ENCODE peak calls at places on chromosomes 13 and 19, in ten cellular contexts. V, E, K, O, I, C, S, J, M and U are unnamed samples.

GRCh38 chr19:48635263-48635965 is 1.8 kb downstream of the DBP start:
- DNase-seq in V (peak), E (peak), K (peak), O (peak), I (no peak), C (peak), S (peak), J (peak), M (peak), U (peak)

GRCh38 chr13:27419333-27419732 is 5.1 kb upstream of the GTF3A start:
- DNase-seq in V (peak), E (no peak), K (no peak), O (no peak), I (no peak), C (no peak), S (no peak), J (no peak), M (no peak), U (no peak)

GRCh38 chr13:71864094-71864980 is 2.7 kb downstream of the DACH1 start:
- DNase-seq in V (no peak), E (peak), K (no peak), O (peak), I (no peak), C (peak), S (no peak), J (peak), M (no peak), U (peak)

GRCh38 chr19:43765109-43765876 is 10.5 kb upstream of the SMG9 start:
- DNase-seq in V (peak), E (peak), K (no peak), O (peak), I (peak), C (peak), S (peak), J (no peak), M (peak), U (peak)

GRCh38 chr19:33303791-33304759 is 1.7 kb upstream of the CEBPA start:
- DNase-seq in V (no peak), E (peak), K (no peak), O (peak), I (peak), C (no peak), S (no peak), J (no peak), M (no peak), U (peak)

GRCh38 chr13:59774511-59774911 is 389.2 kb downstream of the DIAPH3 start:
- DNase-seq in V (no peak), E (no peak), K (no peak), O (no peak), I (peak), C (no peak), S (no peak), J (no peak), M (no peak), U (no peak)

GRCh38 chr19:12194827-12195500 is 32.1 kb downstream of the ZNF136 start:
- DNase-seq in V (peak), E (peak), K (no peak), O (peak), I (peak), C (no peak), S (peak), J (no peak), M (peak), U (peak)

GRCh38 chr19:35295792-35296462 is 4.0 kb downstream of the MAG start:
- DNase-seq in V (no peak), E (no peak), K (no peak), O (no peak), I (no peak), C (no peak), S (no peak), J (no peak), M (no peak), U (peak)

GRCh38 chr13:111880185-111880584 is 186.8 kb upstream of the SOX1 start:
- DNase-seq in V (no peak), E (no peak), K (no peak), O (no peak), I (no peak), C (no peak), S (no peak), J (no peak), M (no peak), U (no peak)

GRCh38 chr19:38830039-38830733 is 1.4 kb downstream of the ECH1 start:
- DNase-seq in V (no peak), E (no peak), K (no peak), O (no peak), I (peak), C (no peak), S (no peak), J (no peak), M (no peak), U (no peak)

GRCh38 chr13:68056816-68057710 is 826.9 kb upstream of the PCDH9 start:
- DNase-seq in V (no peak), E (no peak), K (no peak), O (peak), I (peak), C (no peak), S (no peak), J (peak), M (no peak), U (peak)

GRCh38 chr13:26946675-26947342 is 186.2 kb upstream of the GPR12 start:
- DNase-seq in V (peak), E (no peak), K (no peak), O (no peak), I (peak), C (no peak), S (no peak), J (peak), M (no peak), U (no peak)

GRCh38 chr13:71661921-71662320 is 205.1 kb downstream of the DACH1 start:
- DNase-seq in V (no peak), E (no peak), K (no peak), O (no peak), I (peak), C (no peak), S (no peak), J (no peak), M (no peak), U (no peak)

GRCh38 chr19:12117203-12117970 is 22.8 kb downstream of the ZNF20 start:
- DNase-seq in V (no peak), E (no peak), K (no peak), O (no peak), I (no peak), C (no peak), S (no peak), J (no peak), M (no peak), U (no peak)

GRCh38 chr13:113930711-113931637 is 42.9 kb downstream of the C13orf46 start:
- DNase-seq in V (no peak), E (no peak), K (no peak), O (peak), I (no peak), C (no peak), S (no peak), J (no peak), M (peak), U (no peak)

GRCh38 chr13:41610426-41610825 is 153.1 kb downstream of the RGCC start:
- DNase-seq in V (no peak), E (peak), K (peak), O (no peak), I (peak), C (peak), S (no peak), J (no peak), M (no peak), U (no peak)

GRCh38 chr19:39223703-39224279 is 19.7 kb upstream of the SYCN start:
- DNase-seq in V (peak), E (no peak), K (no peak), O (no peak), I (peak), C (peak), S (no peak), J (no peak), M (no peak), U (no peak)

GRCh38 chr19:32872391-32872790 is 2.8 kb upstream of the SLC7A9 start:
- DNase-seq in V (no peak), E (no peak), K (no peak), O (no peak), I (no peak), C (no peak), S (no peak), J (no peak), M (no peak), U (no peak)

GRCh38 chr19:954672-955494 is 29.0 kb downstream of the ARID3A start:
- DNase-seq in V (no peak), E (no peak), K (no peak), O (peak), I (no peak), C (no peak), S (no peak), J (no peak), M (no peak), U (peak)

GRCh38 chr13:105914637-105915036 is 620.8 kb downstream of the EFNB2 start:
- DNase-seq in V (no peak), E (no peak), K (no peak), O (no peak), I (peak), C (no peak), S (no peak), J (no peak), M (no peak), U (no peak)

GRCh38 chr19:1651548-1652394 is 644 bp downstream of the TCF3 start:
- DNase-seq in V (no peak), E (peak), K (no peak), O (peak), I (peak), C (no peak), S (no peak), J (peak), M (no peak), U (peak)

GRCh38 chr19:33208904-33209843 is 15.0 kb downstream of the LRP3 start:
- DNase-seq in V (no peak), E (peak), K (no peak), O (no peak), I (peak), C (no peak), S (no peak), J (no peak), M (no peak), U (no peak)

GRCh38 chr13:95002968-95003813 is 290.8 kb upstream of the SOX21 start:
- DNase-seq in V (no peak), E (no peak), K (peak), O (no peak), I (no peak), C (no peak), S (no peak), J (peak), M (no peak), U (no peak)

GRCh38 chr13:46341112-46341711 is 45.8 kb downstream of the RUBCNL start:
- DNase-seq in V (no peak), E (no peak), K (peak), O (no peak), I (peak), C (no peak), S (no peak), J (no peak), M (peak), U (no peak)